ENCODE peak calls at places on chromosomes 3 and 15, in five cellular contexts. G is left ventricle myocardium inferior, N is astrocyte, V is PC-3, M is endodermal cell. L is an unnamed sample.

GRCh38 chr3:44870375-44871061 is 3.9 kb upstream of the TGM4 start:
- DNase-seq in G (no peak), N (no peak), V (peak; percentile 72), M (no peak), L (no peak)

GRCh38 chr3:40677321-40677720 is 152.6 kb downstream of the ZNF621 start:
- DNase-seq in G (no peak), N (no peak), V (no peak), M (no peak), L (no peak)

GRCh38 chr3:94596887-94597537 is 534.2 kb downstream of the NSUN3 start:
- DNase-seq in G (no peak), N (no peak), V (no peak), M (no peak), L (no peak)

GRCh38 chr3:11720220-11721113 is 76.8 kb upstream of the VGLL4 start:
- DNase-seq in G (peak; percentile 57), N (peak; percentile 53), V (peak; percentile 81), M (peak; percentile 84), L (peak; percentile 78)

GRCh38 chr3:126941721-126942270 is 41.1 kb upstream of the PLXNA1 start:
- DNase-seq in G (no peak), N (no peak), V (no peak), M (no peak), L (no peak)

GRCh38 chr3:188153498-188153948 is 434 bp upstream of the LPP start:
- DNase-seq in G (peak; percentile 78), N (peak; percentile 94), V (peak; percentile 92), M (peak; percentile 95), L (peak; percentile 37)

GRCh38 chr15:39391230-39391629 is 189.6 kb upstream of the THBS1 start:
- DNase-seq in G (no peak), N (no peak), V (peak; percentile 41), M (no peak), L (no peak)

GRCh38 chr15:40372966-40373365 is 9.6 kb upstream of the KNSTRN start:
- DNase-seq in G (no peak), N (no peak), V (no peak), M (no peak), L (no peak)

GRCh38 chr15:85897818-85898717 is 103.3 kb upstream of the KLHL25 start:
- DNase-seq in G (no peak), N (no peak), V (no peak), M (peak; percentile 84), L (no peak)

GRCh38 chr15:79475312-79475711 is 43.2 kb downstream of the MINAR1 start:
- DNase-seq in G (no peak), N (peak; percentile 83), V (no peak), M (no peak), L (no peak)

GRCh38 chr3:177589921-177590336 is 392.6 kb upstream of the TBL1XR1 start:
- DNase-seq in G (no peak), N (peak; percentile 100), V (peak; percentile 96), M (no peak), L (no peak)

GRCh38 chr3:186083746-186084145 is 25.1 kb downstream of the ETV5 start:
- DNase-seq in G (no peak), N (no peak), V (no peak), M (no peak), L (no peak)

GRCh38 chr15:79329186-79329611 is 18.3 kb downstream of the TMED3 start:
- DNase-seq in G (no peak), N (peak; percentile 79), V (peak; percentile 69), M (peak; percentile 55), L (no peak)

GRCh38 chr15:77519540-77519939 is 98.9 kb downstream of the HMG20A start:
- DNase-seq in G (no peak), N (no peak), V (no peak), M (peak; percentile 26), L (no peak)

GRCh38 chr3:146160964-146161724 is at the start of gene PLOD2:
- DNase-seq in G (peak; percentile 84), N (peak; percentile 90), V (peak; percentile 97), M (peak; percentile 89), L (no peak)

DNA sequence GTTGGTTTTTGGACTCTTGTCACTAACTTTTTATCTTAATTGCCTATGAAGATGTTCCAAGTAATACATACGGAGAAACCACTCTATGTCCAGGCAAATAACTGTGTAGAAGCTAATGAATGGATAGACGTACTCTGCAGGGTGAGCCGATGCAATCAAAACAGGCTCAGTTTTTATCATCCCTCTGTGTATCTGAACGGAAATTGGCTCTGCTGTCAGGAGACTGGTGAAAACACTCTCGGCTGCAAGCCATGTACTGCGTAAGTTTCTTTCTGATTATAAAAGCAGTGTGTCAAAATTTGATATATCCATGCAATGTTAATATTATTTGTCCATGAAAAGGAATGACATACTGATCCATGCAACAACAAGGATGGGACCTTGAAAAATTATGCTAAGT is 121.6 kb downstream of the RASA2 start:
- DNase-seq in G (no peak), N (no peak), V (no peak), M (no peak), L (no peak)
- H3K36me3 ChIP-seq in G (peaks cover 39% of the 10 kb centered on the region), N (peaks cover 37% of the 10 kb centered on the region), V (no peaks in the 10 kb centered on the region), M (peaks cover 61% of the 10 kb centered on the region), L (peaks cover 29% of the 10 kb centered on the region)

GRCh38 chr3:136898954-136899353 is 36.9 kb downstream of the NCK1 start:
- DNase-seq in G (no peak), N (peak; percentile 16), V (no peak), M (no peak), L (no peak)
- H3K27ac ChIP-seq in G (peak overlapping the region; percentile 29), N (no peak overlapping the region), V (no peak overlapping the region), M (no peak overlapping the region), L (peak overlapping the region; percentile 57)

GRCh38 chr3:179332240-179332639 is 9.4 kb downstream of the ZNF639 start:
- DNase-seq in G (no peak), N (no peak), V (no peak), M (no peak), L (no peak)
- H3K36me3 ChIP-seq in G (peaks cover 90% of the 10 kb centered on the region), N (peaks cover 40% of the 10 kb centered on the region), V (peaks cover 79% of the 10 kb centered on the region), M (peaks cover 94% of the 10 kb centered on the region), L (peaks cover 100% of the 10 kb centered on the region)

DNA sequence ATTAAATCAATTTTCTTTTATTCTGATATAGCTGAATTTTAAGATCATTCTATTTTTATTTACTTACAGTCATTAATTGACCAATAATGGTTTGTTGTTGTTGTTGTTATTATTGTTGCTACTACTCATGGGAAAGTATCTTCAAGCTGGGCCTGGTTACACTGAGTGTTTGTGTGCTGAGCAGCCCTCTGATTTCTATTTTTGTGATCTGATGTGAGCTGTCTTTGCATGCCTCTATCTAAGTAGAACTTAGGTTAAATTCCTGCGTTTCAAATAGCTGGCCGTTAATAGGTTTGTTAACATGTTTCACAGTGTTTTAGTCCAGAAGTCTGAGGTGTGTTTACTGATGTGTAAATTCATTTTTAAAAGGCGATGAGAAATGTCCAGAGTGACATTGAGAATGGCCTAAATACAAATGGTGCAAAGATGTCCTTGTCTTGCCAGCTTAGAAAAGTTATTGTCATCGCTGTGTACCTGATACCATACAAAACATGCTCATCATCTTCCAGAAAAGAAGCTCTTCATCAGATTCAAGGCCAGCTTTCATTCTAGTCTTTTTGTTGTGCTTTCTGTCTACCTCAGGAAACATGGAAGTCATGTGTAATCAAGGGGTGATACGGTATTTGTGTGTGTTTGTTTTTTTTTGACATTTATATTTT is 15.8 kb downstream of the ARIH2 start:
- DNase-seq in G (no peak), N (no peak), V (no peak), M (no peak), L (no peak)
- H3K27ac ChIP-seq in G (peak overlapping the region; percentile 87), N (no peak overlapping the region), V (no peak overlapping the region), M (no peak overlapping the region), L (no peak overlapping the region)

GRCh38 chr15:89649013-89649625 is 6.1 kb downstream of the KIF7 start:
- DNase-seq in G (no peak), N (no peak), V (no peak), M (no peak), L (no peak)
- H3K36me3 ChIP-seq in G (no peaks in the 10 kb centered on the region), N (no peaks in the 10 kb centered on the region), V (peaks cover 27% of the 10 kb centered on the region), M (peaks cover 25% of the 10 kb centered on the region), L (no peaks in the 10 kb centered on the region)